ENCODE peak calls at places on chromosomes 2 and 18, in seven cellular contexts. N is fibroblast of gingiva, D is ELF-1, H is WTC11, U is naive B cell, J is K562, S is kidney tubule cell. K is an unnamed sample.

GRCh38 chr18:69383191-69383590 is 17.5 kb upstream of the DOK6 start:
- DNase-seq in N (peak), D (no peak), H (no peak), U (no peak), J (no peak), S (no peak), K (no peak)

GRCh38 chr2:240962371-240963064 is 35.9 kb upstream of the SNED1 start:
- DNase-seq in N (peak), D (peak), H (no peak), U (no peak), J (no peak), S (no peak), K (no peak)

GRCh38 chr2:49532702-49533101 is 378.4 kb upstream of the FSHR start:
- DNase-seq in N (no peak), D (no peak), H (no peak), U (no peak), J (no peak), S (no peak), K (no peak)

GRCh38 chr2:63735263-63735662 is 106.4 kb upstream of the UGP2 start:
- DNase-seq in N (peak), D (no peak), H (no peak), U (no peak), J (no peak), S (peak), K (no peak)

GRCh38 chr2:45974762-45975408 is 322.3 kb upstream of the EPAS1 start:
- DNase-seq in N (no peak), D (no peak), H (no peak), U (no peak), J (no peak), S (no peak), K (no peak)

GRCh38 chr2:22697054-22697453 is 687.9 kb upstream of the KLHL29 start:
- DNase-seq in N (no peak), D (no peak), H (no peak), U (no peak), J (no peak), S (no peak), K (no peak)

GRCh38 chr18:58118510-58118909 is 74.5 kb downstream of the NEDD4L start:
- DNase-seq in N (no peak), D (no peak), H (no peak), U (no peak), J (no peak), S (no peak), K (no peak)

GRCh38 chr2:3667151-3667631 is 9.2 kb downstream of the ALLC start:
- DNase-seq in N (no peak), D (no peak), H (no peak), U (no peak), J (no peak), S (peak), K (no peak)

GRCh38 chr2:3728104-3729054 is 25.0 kb downstream of the DCDC2C start:
- DNase-seq in N (peak), D (peak), H (no peak), U (no peak), J (peak), S (peak), K (no peak)

GRCh38 chr2:19465965-19466364 is 107.5 kb upstream of the OSR1 start:
- DNase-seq in N (no peak), D (no peak), H (no peak), U (no peak), J (no peak), S (no peak), K (no peak)

GRCh38 chr2:65499216-65499615 is 66.8 kb upstream of the SPRED2 start:
- DNase-seq in N (no peak), D (no peak), H (no peak), U (no peak), J (no peak), S (no peak), K (no peak)

GRCh38 chr18:72830109-72830508 is 37.7 kb downstream of the NETO1 start:
- DNase-seq in N (peak), D (peak), H (peak), U (no peak), J (no peak), S (peak), K (no peak)

GRCh38 chr2:7795358-7796199 is 878.4 kb downstream of the RNF144A start:
- DNase-seq in N (peak), D (no peak), H (no peak), U (no peak), J (no peak), S (no peak), K (no peak)

GRCh38 chr2:182920631-182921056 is 54.2 kb upstream of the FRZB start:
- DNase-seq in N (peak), D (peak), H (no peak), U (no peak), J (no peak), S (no peak), K (no peak)

GRCh38 chr2:44996356-44996755 is 12.9 kb downstream of the SIX2 start:
- DNase-seq in N (no peak), D (no peak), H (no peak), U (no peak), J (no peak), S (no peak), K (no peak)

GRCh38 chr18:64165906-64166305 is 17.0 kb upstream of the LINC00305 start:
- DNase-seq in N (no peak), D (no peak), H (no peak), U (no peak), J (no peak), S (peak), K (no peak)

K was measured in T-helper 1 cell.